ENCODE peak calls at places on chromosomes 11 and 22, in ten cellular contexts. One of them, this sample, is unnamed.

GRCh38 chr11:116709970-116710369 is 62.8 kb downstream of the BUD13 start:
- DNase-seq in ascending aorta: no peak
- DNase-seq in cardiac muscle cell: no peak
- DNase-seq in heart left ventricle: no peak
- DNase-seq in mucosa of descending colon: no peak
- DNase-seq in left ventricle myocardium inferior: no peak
- DNase-seq in thoracic aorta: no peak
- DNase-seq in nephron progenitor cell: no peak
- DNase-seq in body of pancreas: no peak
- DNase-seq in CD8-positive, alpha-beta T cell: no peak
- DNase-seq in this sample: no peak

GRCh38 chr11:28702871-28703270 is 594.7 kb downstream of the METTL15 start:
- DNase-seq in ascending aorta: no peak
- DNase-seq in cardiac muscle cell: no peak
- DNase-seq in heart left ventricle: no peak
- DNase-seq in mucosa of descending colon: no peak
- DNase-seq in left ventricle myocardium inferior: no peak
- DNase-seq in thoracic aorta: no peak
- DNase-seq in nephron progenitor cell: no peak
- DNase-seq in body of pancreas: no peak
- DNase-seq in CD8-positive, alpha-beta T cell: no peak
- DNase-seq in this sample: no peak

GRCh38 chr11:97993565-97993964 is 1027.2 kb upstream of the CNTN5 start:
- DNase-seq in ascending aorta: no peak
- DNase-seq in cardiac muscle cell: no peak
- DNase-seq in heart left ventricle: no peak
- DNase-seq in mucosa of descending colon: no peak
- DNase-seq in left ventricle myocardium inferior: no peak
- DNase-seq in thoracic aorta: no peak
- DNase-seq in nephron progenitor cell: no peak
- DNase-seq in body of pancreas: no peak
- DNase-seq in CD8-positive, alpha-beta T cell: no peak
- DNase-seq in this sample: no peak

GRCh38 chr11:70833554-70833953 is 418.8 kb downstream of the SHANK2 start:
- DNase-seq in ascending aorta: no peak
- DNase-seq in cardiac muscle cell: no peak
- DNase-seq in heart left ventricle: no peak
- DNase-seq in mucosa of descending colon: no peak
- DNase-seq in left ventricle myocardium inferior: no peak
- DNase-seq in thoracic aorta: no peak
- DNase-seq in nephron progenitor cell: no peak
- DNase-seq in body of pancreas: no peak
- DNase-seq in CD8-positive, alpha-beta T cell: no peak
- DNase-seq in this sample: no peak

GRCh38 chr11:12455938-12456337 is 78.6 kb downstream of the PARVA start:
- DNase-seq in ascending aorta: no peak
- DNase-seq in cardiac muscle cell: peak; percentile 48
- DNase-seq in heart left ventricle: no peak
- DNase-seq in mucosa of descending colon: no peak
- DNase-seq in left ventricle myocardium inferior: no peak
- DNase-seq in thoracic aorta: no peak
- DNase-seq in nephron progenitor cell: no peak
- DNase-seq in body of pancreas: no peak
- DNase-seq in CD8-positive, alpha-beta T cell: no peak
- DNase-seq in this sample: no peak

GRCh38 chr11:27124514-27125264 is 84.1 kb downstream of the BBOX1 start:
- DNase-seq in ascending aorta: no peak
- DNase-seq in cardiac muscle cell: peak; percentile 59
- DNase-seq in heart left ventricle: no peak
- DNase-seq in mucosa of descending colon: no peak
- DNase-seq in left ventricle myocardium inferior: no peak
- DNase-seq in thoracic aorta: no peak
- DNase-seq in nephron progenitor cell: no peak
- DNase-seq in body of pancreas: no peak
- DNase-seq in CD8-positive, alpha-beta T cell: no peak
- DNase-seq in this sample: no peak

GRCh38 chr11:114040706-114041211 is 18.8 kb upstream of the ZBTB16 start:
- DNase-seq in ascending aorta: no peak
- DNase-seq in cardiac muscle cell: peak; percentile 71
- DNase-seq in heart left ventricle: no peak
- DNase-seq in mucosa of descending colon: peak; percentile 69
- DNase-seq in left ventricle myocardium inferior: no peak
- DNase-seq in thoracic aorta: no peak
- DNase-seq in nephron progenitor cell: no peak
- DNase-seq in body of pancreas: no peak
- DNase-seq in CD8-positive, alpha-beta T cell: no peak
- DNase-seq in this sample: no peak

GRCh38 chr11:20022363-20023081 is 137.8 kb downstream of the DBX1 start:
- DNase-seq in ascending aorta: no peak
- DNase-seq in cardiac muscle cell: peak; percentile 79
- DNase-seq in heart left ventricle: no peak
- DNase-seq in mucosa of descending colon: no peak
- DNase-seq in left ventricle myocardium inferior: no peak
- DNase-seq in thoracic aorta: no peak
- DNase-seq in nephron progenitor cell: peak; percentile 64
- DNase-seq in body of pancreas: peak; percentile 41
- DNase-seq in CD8-positive, alpha-beta T cell: no peak
- DNase-seq in this sample: peak; percentile 25

GRCh38 chr11:9273430-9274336 is 8.5 kb upstream of the DENND5A start:
- DNase-seq in ascending aorta: no peak
- DNase-seq in cardiac muscle cell: peak; percentile 63
- DNase-seq in heart left ventricle: no peak
- DNase-seq in mucosa of descending colon: no peak
- DNase-seq in left ventricle myocardium inferior: no peak
- DNase-seq in thoracic aorta: no peak
- DNase-seq in nephron progenitor cell: no peak
- DNase-seq in body of pancreas: peak; percentile 20
- DNase-seq in CD8-positive, alpha-beta T cell: no peak
- DNase-seq in this sample: no peak

GRCh38 chr11:70826541-70826943 is 425.8 kb downstream of the SHANK2 start:
- DNase-seq in ascending aorta: no peak
- DNase-seq in cardiac muscle cell: peak; percentile 15
- DNase-seq in heart left ventricle: no peak
- DNase-seq in mucosa of descending colon: no peak
- DNase-seq in left ventricle myocardium inferior: no peak
- DNase-seq in thoracic aorta: no peak
- DNase-seq in nephron progenitor cell: peak; percentile 62
- DNase-seq in body of pancreas: peak; percentile 16
- DNase-seq in CD8-positive, alpha-beta T cell: no peak
- DNase-seq in this sample: no peak

GRCh38 chr22:16970446-16970845 is 37.6 kb downstream of the GAB4 start:
- DNase-seq in ascending aorta: no peak
- DNase-seq in cardiac muscle cell: no peak
- DNase-seq in heart left ventricle: no peak
- DNase-seq in mucosa of descending colon: no peak
- DNase-seq in left ventricle myocardium inferior: no peak
- DNase-seq in thoracic aorta: no peak
- DNase-seq in nephron progenitor cell: no peak
- DNase-seq in body of pancreas: no peak
- DNase-seq in CD8-positive, alpha-beta T cell: no peak
- DNase-seq in this sample: no peak

GRCh38 chr11:116275634-116276033 is 497.2 kb downstream of the BUD13 start:
- DNase-seq in ascending aorta: no peak
- DNase-seq in cardiac muscle cell: no peak
- DNase-seq in heart left ventricle: no peak
- DNase-seq in mucosa of descending colon: no peak
- DNase-seq in left ventricle myocardium inferior: no peak
- DNase-seq in thoracic aorta: no peak
- DNase-seq in nephron progenitor cell: no peak
- DNase-seq in body of pancreas: no peak
- DNase-seq in CD8-positive, alpha-beta T cell: no peak
- DNase-seq in this sample: no peak

GRCh38 chr22:23062616-23063538 is 7.4 kb upstream of the GNAZ start:
- DNase-seq in ascending aorta: no peak
- DNase-seq in cardiac muscle cell: no peak
- DNase-seq in heart left ventricle: no peak
- DNase-seq in mucosa of descending colon: no peak
- DNase-seq in left ventricle myocardium inferior: no peak
- DNase-seq in thoracic aorta: no peak
- DNase-seq in nephron progenitor cell: no peak
- DNase-seq in body of pancreas: no peak
- DNase-seq in CD8-positive, alpha-beta T cell: no peak
- DNase-seq in this sample: no peak

GRCh38 chr11:76054330-76054729 is 152.0 kb downstream of the WNT11 start:
- DNase-seq in ascending aorta: no peak
- DNase-seq in cardiac muscle cell: no peak
- DNase-seq in heart left ventricle: no peak
- DNase-seq in mucosa of descending colon: no peak
- DNase-seq in left ventricle myocardium inferior: no peak
- DNase-seq in thoracic aorta: no peak
- DNase-seq in nephron progenitor cell: no peak
- DNase-seq in body of pancreas: no peak
- DNase-seq in CD8-positive, alpha-beta T cell: no peak
- DNase-seq in this sample: no peak

DNA sequence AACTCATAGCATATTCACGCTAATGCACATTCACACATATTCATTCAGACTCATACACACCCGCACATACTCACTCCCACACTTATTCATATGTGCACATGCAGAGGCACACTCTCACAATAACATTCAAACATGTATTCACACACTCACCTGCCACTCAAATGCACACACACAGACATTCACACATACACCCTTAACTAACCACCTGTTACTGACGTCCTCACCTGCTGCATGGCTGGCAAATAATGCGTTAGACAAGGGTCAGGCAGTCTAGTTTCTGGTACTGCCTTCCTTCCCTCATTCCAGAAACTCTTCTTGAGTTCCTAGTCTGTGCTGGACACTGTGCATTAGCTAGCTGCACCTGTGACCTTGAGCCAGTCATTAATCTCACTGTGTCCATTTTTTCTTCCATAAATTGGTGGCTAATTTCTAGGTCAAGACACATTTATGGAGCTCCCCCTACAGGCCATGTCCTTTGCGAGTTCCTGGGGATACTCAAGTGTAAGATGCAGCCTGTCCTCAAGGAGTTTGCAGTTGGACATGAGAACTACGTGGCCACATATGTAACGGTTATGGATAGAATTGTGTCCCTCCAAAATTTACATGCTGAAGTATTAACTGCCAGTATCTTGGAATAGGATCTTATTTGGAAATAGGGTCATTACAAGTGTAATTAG is 34.5 kb upstream of the SEZ6L start:
- DNase-seq in ascending aorta: no peak
- DNase-seq in cardiac muscle cell: no peak
- DNase-seq in heart left ventricle: no peak
- DNase-seq in mucosa of descending colon: no peak
- DNase-seq in left ventricle myocardium inferior: no peak
- DNase-seq in thoracic aorta: no peak
- DNase-seq in nephron progenitor cell: no peak
- DNase-seq in body of pancreas: no peak
- DNase-seq in CD8-positive, alpha-beta T cell: no peak
- DNase-seq in this sample: no peak
- TF ChIP-seq CTCF in ascending aorta: no peak
- TF ChIP-seq CTCF in cardiac muscle cell: no peak
- TF ChIP-seq CTCF in heart left ventricle: no peak
- TF ChIP-seq CTCF in mucosa of descending colon: no peak
- TF ChIP-seq CTCF in left ventricle myocardium inferior: no peak
- TF ChIP-seq CTCF in thoracic aorta: no peak
- TF ChIP-seq CTCF in nephron progenitor cell: peak; percentile 15
- TF ChIP-seq CTCF in body of pancreas: no peak
- TF ChIP-seq CTCF in CD8-positive, alpha-beta T cell: no peak
- TF ChIP-seq CTCF in this sample: peak; percentile 35

GRCh38 chr11:2389344-2390026 is 11.1 kb upstream of the TSSC4 start:
- DNase-seq in ascending aorta: no peak
- DNase-seq in cardiac muscle cell: no peak
- DNase-seq in heart left ventricle: no peak
- DNase-seq in mucosa of descending colon: no peak
- DNase-seq in left ventricle myocardium inferior: no peak
- DNase-seq in thoracic aorta: no peak
- DNase-seq in nephron progenitor cell: no peak
- DNase-seq in body of pancreas: no peak
- DNase-seq in CD8-positive, alpha-beta T cell: no peak
- DNase-seq in this sample: peak; percentile 55
- TF ChIP-seq CTCF in ascending aorta: no peak
- TF ChIP-seq CTCF in cardiac muscle cell: no peak
- TF ChIP-seq CTCF in heart left ventricle: peak; percentile 7
- TF ChIP-seq CTCF in mucosa of descending colon: no peak
- TF ChIP-seq CTCF in left ventricle myocardium inferior: no peak
- TF ChIP-seq CTCF in thoracic aorta: no peak
- TF ChIP-seq CTCF in nephron progenitor cell: no peak
- TF ChIP-seq CTCF in body of pancreas: no peak
- TF ChIP-seq CTCF in CD8-positive, alpha-beta T cell: no peak
- TF ChIP-seq CTCF in this sample: no peak

GRCh38 chr11:3196161-3197043 is 22.2 kb downstream of the MRGPRG start:
- DNase-seq in ascending aorta: no peak
- DNase-seq in cardiac muscle cell: no peak
- DNase-seq in heart left ventricle: peak; percentile 8
- DNase-seq in mucosa of descending colon: no peak
- DNase-seq in left ventricle myocardium inferior: no peak
- DNase-seq in thoracic aorta: no peak
- DNase-seq in nephron progenitor cell: no peak
- DNase-seq in body of pancreas: no peak
- DNase-seq in CD8-positive, alpha-beta T cell: no peak
- DNase-seq in this sample: no peak

GRCh38 chr11:3193373-3194015 is 25.1 kb downstream of the MRGPRG start:
- DNase-seq in ascending aorta: no peak
- DNase-seq in cardiac muscle cell: no peak
- DNase-seq in heart left ventricle: no peak
- DNase-seq in mucosa of descending colon: no peak
- DNase-seq in left ventricle myocardium inferior: no peak
- DNase-seq in thoracic aorta: no peak
- DNase-seq in nephron progenitor cell: no peak
- DNase-seq in body of pancreas: no peak
- DNase-seq in CD8-positive, alpha-beta T cell: no peak
- DNase-seq in this sample: no peak

GRCh38 chr11:3194016-3194816 is 24.4 kb downstream of the MRGPRG start:
- DNase-seq in ascending aorta: no peak
- DNase-seq in cardiac muscle cell: no peak
- DNase-seq in heart left ventricle: no peak
- DNase-seq in mucosa of descending colon: no peak
- DNase-seq in left ventricle myocardium inferior: no peak
- DNase-seq in thoracic aorta: no peak
- DNase-seq in nephron progenitor cell: no peak
- DNase-seq in body of pancreas: no peak
- DNase-seq in CD8-positive, alpha-beta T cell: no peak
- DNase-seq in this sample: no peak

GRCh38 chr11:3197044-3197715 is 21.4 kb downstream of the MRGPRG start:
- DNase-seq in ascending aorta: no peak
- DNase-seq in cardiac muscle cell: no peak
- DNase-seq in heart left ventricle: no peak
- DNase-seq in mucosa of descending colon: no peak
- DNase-seq in left ventricle myocardium inferior: no peak
- DNase-seq in thoracic aorta: no peak
- DNase-seq in nephron progenitor cell: no peak
- DNase-seq in body of pancreas: no peak
- DNase-seq in CD8-positive, alpha-beta T cell: no peak
- DNase-seq in this sample: no peak

GRCh38 chr11:3195251-3196160 is 23.1 kb downstream of the MRGPRG start:
- DNase-seq in ascending aorta: no peak
- DNase-seq in cardiac muscle cell: peak; percentile 42
- DNase-seq in heart left ventricle: peak; percentile 10
- DNase-seq in mucosa of descending colon: no peak
- DNase-seq in left ventricle myocardium inferior: no peak
- DNase-seq in thoracic aorta: no peak
- DNase-seq in nephron progenitor cell: peak; percentile 41
- DNase-seq in body of pancreas: no peak
- DNase-seq in CD8-positive, alpha-beta T cell: no peak
- DNase-seq in this sample: no peak
- TF ChIP-seq CTCF in ascending aorta: peak; percentile 46
- TF ChIP-seq CTCF in cardiac muscle cell: peak; percentile 64
- TF ChIP-seq CTCF in heart left ventricle: peak; percentile 47
- TF ChIP-seq CTCF in mucosa of descending colon: no peak
- TF ChIP-seq CTCF in left ventricle myocardium inferior: peak; percentile 59
- TF ChIP-seq CTCF in thoracic aorta: peak; percentile 31
- TF ChIP-seq CTCF in nephron progenitor cell: peak; percentile 38
- TF ChIP-seq CTCF in body of pancreas: peak; percentile 34
- TF ChIP-seq CTCF in CD8-positive, alpha-beta T cell: no peak
- TF ChIP-seq CTCF in this sample: peak; percentile 8

GRCh38 chr11:46526489-46527215 is 67.2 kb downstream of the AMBRA1 start:
- DNase-seq in ascending aorta: no peak
- DNase-seq in cardiac muscle cell: no peak
- DNase-seq in heart left ventricle: no peak
- DNase-seq in mucosa of descending colon: no peak
- DNase-seq in left ventricle myocardium inferior: no peak
- DNase-seq in thoracic aorta: no peak
- DNase-seq in nephron progenitor cell: no peak
- DNase-seq in body of pancreas: no peak
- DNase-seq in CD8-positive, alpha-beta T cell: no peak
- DNase-seq in this sample: no peak
- TF ChIP-seq CTCF in ascending aorta: no peak
- TF ChIP-seq CTCF in cardiac muscle cell: no peak
- TF ChIP-seq CTCF in heart left ventricle: no peak
- TF ChIP-seq CTCF in mucosa of descending colon: no peak
- TF ChIP-seq CTCF in left ventricle myocardium inferior: no peak
- TF ChIP-seq CTCF in thoracic aorta: no peak
- TF ChIP-seq CTCF in nephron progenitor cell: no peak
- TF ChIP-seq CTCF in body of pancreas: no peak
- TF ChIP-seq CTCF in CD8-positive, alpha-beta T cell: no peak
- TF ChIP-seq CTCF in this sample: no peak

This sample was measured in glutamatergic neuron.